ENCODE peak calls at places on chromosomes 3 and 15, in seven cellular contexts. Z, T, C, Q, U, S and D are unnamed samples.

GRCh38 chr3:65595222-65595996 is 443.3 kb downstream of the MAGI1 start:
- DNase-seq in S (no peak), T (no peak), Q (no peak), Z (no peak), C (no peak), U (no peak), D (no peak)

GRCh38 chr15:98546325-98546724 is 102.0 kb upstream of the IGF1R start:
- DNase-seq in S (no peak), Q (no peak), U (no peak), C (no peak), Z (no peak), T (no peak), D (no peak)

GRCh38 chr3:122974764-122975162 is 52.8 kb downstream of the SEMA5B start:
- DNase-seq in Q (no peak), C (peak; percentile 39), S (peak; percentile 31), T (no peak), U (no peak), Z (no peak), D (no peak)

GRCh38 chr15:62740141-62741004 is 302.2 kb upstream of the TPM1 start:
- DNase-seq in U (no peak), Z (no peak), S (no peak), C (peak; percentile 76), Q (no peak), T (no peak), D (no peak)

GRCh38 chr3:53975382-53975781 is 83.7 kb upstream of the SELENOK start:
- DNase-seq in Z (no peak), T (no peak), S (no peak), U (no peak), Q (no peak), C (no peak), D (no peak)

GRCh38 chr3:35198857-35199256 is 440.5 kb upstream of the ARPP21 start:
- DNase-seq in C (peak; percentile 24), Z (no peak), T (no peak), S (no peak), U (no peak), Q (no peak), D (no peak)

GRCh38 chr15:89916660-89917059 is 3.9 kb upstream of the ARPIN start:
- DNase-seq in U (no peak), S (no peak), Q (no peak), T (no peak), Z (no peak), C (no peak), D (no peak)

GRCh38 chr3:24810881-24811280 is 316.2 kb upstream of the THRB start:
- DNase-seq in C (no peak), T (no peak), U (no peak), S (no peak), Q (no peak), Z (peak; percentile 65), D (no peak)

GRCh38 chr15:66115568-66116206 is 137.9 kb downstream of the MEGF11 start:
- DNase-seq in Z (no peak), C (no peak), S (no peak), Q (no peak), T (no peak), U (no peak), D (no peak)

GRCh38 chr3:46908986-46909534 is 31.5 kb downstream of the PTH1R start:
- DNase-seq in U (no peak), Q (no peak), T (no peak), Z (no peak), C (no peak), S (no peak), D (no peak)

GRCh38 chr3:72318504-72319201 is 529.6 kb downstream of the SHQ1 start:
- DNase-seq in Q (no peak), C (no peak), Z (no peak), U (no peak), T (no peak), S (no peak), D (no peak)

GRCh38 chr3:24566927-24567326 is 72.3 kb upstream of the THRB start:
- DNase-seq in T (no peak), S (no peak), Q (no peak), C (no peak), U (no peak), Z (no peak), D (no peak)